ENCODE peak calls at places on chromosomes 2 and 18, in nine cellular contexts. A is kidney epithelial cell, X is GM12878, D is tibial nerve, T is BE2C, V is heart right ventricle, L is left lung, U is psoas muscle, F is suprapubic skin. J is an unnamed sample.

GRCh38 chr2:133888107-133888506 is 319.8 kb upstream of the NCKAP5 start:
- DNase-seq in T (no peak), X (no peak), F (no peak), V (no peak), D (no peak), A (no peak), L (no peak), U (no peak), J (no peak)

GRCh38 chr2:20326163-20326780 is 24.4 kb downstream of the PUM2 start:
- DNase-seq in U (no peak), V (peak), L (no peak), F (no peak), A (no peak), X (no peak), T (peak), D (no peak), J (no peak)

GRCh38 chr2:70010222-70011111 is 49.0 kb upstream of the ASPRV1 start:
- DNase-seq in V (no peak), A (no peak), F (peak), X (no peak), L (no peak), U (no peak), T (no peak), D (no peak), J (no peak)

GRCh38 chr2:39127973-39128372 is 7.1 kb upstream of the SOS1 start:
- DNase-seq in A (no peak), U (no peak), D (no peak), L (no peak), X (peak), V (no peak), T (peak), F (no peak), J (no peak)

GRCh38 chr2:42809876-42810125 is 17.4 kb upstream of the HAAO start:
- DNase-seq in U (peak), D (peak), F (peak), V (peak), T (peak), X (no peak), L (peak), A (no peak), J (no peak)

GRCh38 chr2:68909793-68910674 is 38.8 kb upstream of the BMP10 start:
- DNase-seq in F (no peak), T (peak), V (peak), X (peak), A (peak), U (peak), D (peak), L (no peak), J (no peak)

GRCh38 chr2:204325468-204325867 is 219.8 kb upstream of the PARD3B start:
- DNase-seq in F (no peak), D (no peak), X (no peak), L (no peak), U (no peak), V (peak), A (peak), T (peak), J (peak)

GRCh38 chr2:149009928-149010461 is 28.5 kb upstream of the LYPD6B start:
- DNase-seq in T (no peak), V (no peak), L (peak), D (no peak), X (no peak), U (no peak), F (no peak), A (no peak), J (no peak)

GRCh38 chr2:938181-939005 is 12.3 kb upstream of the SNTG2 start:
- DNase-seq in F (no peak), U (no peak), L (no peak), X (no peak), A (peak), T (no peak), V (no peak), D (no peak), J (no peak)

GRCh38 chr2:127465258-127465657 is 47.0 kb downstream of the PROC start:
- DNase-seq in D (no peak), X (no peak), U (no peak), V (no peak), A (no peak), L (no peak), T (no peak), F (no peak), J (no peak)

GRCh38 chr2:95034818-95035217 is 9.3 kb downstream of the MAL start:
- DNase-seq in U (no peak), D (no peak), T (no peak), F (no peak), L (no peak), X (no peak), A (no peak), V (no peak), J (no peak)

GRCh38 chr18:35564795-35565453 is 16.6 kb upstream of the GALNT1 start:
- DNase-seq in L (no peak), F (no peak), A (no peak), U (no peak), T (no peak), X (no peak), D (no peak), V (no peak), J (no peak)

GRCh38 chr2:230658877-230659652 is 53.6 kb upstream of the CAB39 start:
- DNase-seq in T (no peak), X (peak), F (no peak), L (no peak), V (no peak), U (no peak), A (no peak), D (no peak), J (no peak)

GRCh38 chr2:241211276-241211675 is 22.8 kb downstream of the ANO7 start:
- DNase-seq in X (no peak), T (no peak), V (no peak), F (no peak), L (no peak), D (no peak), U (no peak), A (no peak), J (no peak)
- TF ChIP-seq CTCF in X (no peak), T (no peak), V (no peak), F (no peak), L (no peak), D (no peak), U (no peak), A (no peak), J (no peak)

GRCh38 chr2:46302005-46302696 is 4.9 kb downstream of the EPAS1 start:
- DNase-seq in X (no peak), U (no peak), D (no peak), V (no peak), L (no peak), A (no peak), F (peak), T (no peak), J (no peak)
- H3K4me3 ChIP-seq in X (no peak), U (peak), D (no peak), V (peak), L (no peak), A (no peak), F (no peak), T (no peak), J (no peak)

DNA sequence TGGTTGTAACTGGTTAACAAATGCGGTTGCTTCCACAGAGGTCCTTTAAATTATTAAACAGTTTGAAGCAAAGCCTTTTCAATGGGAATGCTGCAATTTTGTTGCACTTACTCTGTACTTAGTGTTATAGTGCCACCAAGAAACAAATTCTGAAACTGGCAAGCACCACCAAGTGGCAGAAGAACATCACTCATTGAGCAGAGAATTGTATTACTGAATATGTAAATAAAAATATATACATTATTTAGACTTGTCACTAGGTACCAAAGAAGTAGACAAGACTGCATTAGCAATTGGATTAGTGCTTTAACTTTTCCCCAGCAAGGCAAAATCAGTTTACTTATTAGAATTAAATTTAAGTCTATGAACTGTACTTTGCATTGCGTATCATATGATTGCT is 2.7 kb upstream of the TMEFF2 start:
- DNase-seq in A (no peak), V (no peak), F (no peak), T (no peak), D (no peak), U (no peak), L (no peak), X (no peak), J (no peak)
- TF ChIP-seq CTCF in A (peak), V (no peak), F (no peak), T (peak), D (no peak), U (no peak), L (no peak), X (no peak), J (no peak)

DNA sequence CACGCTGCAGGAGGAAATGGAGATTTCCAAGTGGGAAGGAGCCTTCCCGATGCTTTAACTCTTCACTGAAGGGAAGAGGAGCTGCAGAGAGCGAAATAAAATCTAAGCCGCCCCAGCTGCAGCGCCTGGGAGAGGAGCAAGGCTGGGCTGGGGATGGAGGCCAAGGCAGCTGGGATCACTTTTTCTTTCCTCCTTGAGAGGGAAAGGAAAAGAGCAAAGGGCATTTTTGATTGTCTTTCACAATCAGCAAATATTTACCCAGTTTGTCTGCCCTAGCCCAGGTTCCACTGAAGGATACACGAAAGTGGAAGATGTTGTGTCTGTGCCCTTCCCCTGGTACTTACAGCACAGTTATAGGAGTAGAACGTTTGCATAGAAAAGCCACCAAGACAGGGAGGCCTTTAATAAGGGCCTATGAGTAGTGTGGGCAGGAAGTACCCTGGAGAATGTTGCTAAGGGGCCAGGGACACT is 38.8 kb downstream of the EPAS1 start:
- DNase-seq in L (no peak), F (no peak), D (no peak), T (no peak), U (peak), V (no peak), X (no peak), A (no peak), J (no peak)
- H3K4me3 ChIP-seq in L (peak), F (peak), D (peak), T (no peak), U (peak), V (peak), X (no peak), A (no peak), J (peak)

GRCh38 chr18:33495278-33495677 is 54.8 kb upstream of the CCDC178 start:
- DNase-seq in T (peak), L (no peak), F (no peak), U (no peak), D (no peak), A (no peak), V (no peak), X (peak), J (no peak)
- TF ChIP-seq CTCF in T (peak), L (no peak), F (no peak), U (no peak), D (no peak), A (peak), V (no peak), X (peak), J (no peak)

GRCh38 chr2:120225549-120226065 is 2.4 kb upstream of the TMEM185B start:
- DNase-seq in V (no peak), T (no peak), F (peak), X (no peak), L (no peak), U (no peak), A (no peak), D (no peak), J (no peak)

GRCh38 chr2:120224735-120225548 is 1.7 kb upstream of the TMEM185B start:
- DNase-seq in L (no peak), U (no peak), X (no peak), T (no peak), V (no peak), A (no peak), F (peak), D (no peak), J (no peak)

GRCh38 chr2:120222186-120223033 is 790 bp downstream of the TMEM185B start:
- DNase-seq in T (no peak), F (peak), U (no peak), L (peak), D (no peak), X (no peak), V (no peak), A (no peak), J (no peak)

GRCh38 chr2:120223034-120223912 is at the start of gene TMEM185B:
- DNase-seq in L (peak), D (peak), V (peak), A (no peak), X (no peak), F (peak), T (peak), U (peak), J (no peak)

GRCh38 chr2:120224256-120224655 is 1.1 kb upstream of the TMEM185B start:
- DNase-seq in L (peak), X (no peak), V (no peak), T (no peak), F (peak), A (no peak), U (no peak), D (no peak), J (no peak)
- H3K4me3 ChIP-seq in L (no peak), X (peak), V (peak), T (no peak), F (peak), A (no peak), U (peak), D (peak), J (no peak)

J was measured in BJ.